ENCODE peak calls at places on chromosomes 6 and 20, in eight cellular contexts. Q, B, E, X, R, G, D and U are unnamed samples.

GRCh38 chr6:152723398-152723797 is 25.7 kb downstream of the MYCT1 start:
- DNase-seq in B (no peak), E (no peak), R (no peak), D (no peak), G (no peak), X (peak), Q (peak), U (no peak)

GRCh38 chr6:46891396-46891795 is 30.3 kb downstream of the ADGRF5 start:
- DNase-seq in B (no peak), G (no peak), R (no peak), E (no peak), D (no peak), Q (no peak), X (no peak), U (no peak)

GRCh38 chr6:699319-699718 is 6.4 kb upstream of the EXOC2 start:
- DNase-seq in X (no peak), B (no peak), Q (peak), E (no peak), G (no peak), R (no peak), D (no peak), U (no peak)

GRCh38 chr6:85866373-85866740 is 223.7 kb upstream of the SYNCRIP start:
- DNase-seq in Q (peak), R (no peak), B (no peak), G (no peak), E (no peak), X (no peak), D (no peak), U (no peak)

GRCh38 chr6:113763883-113764282 is 93.3 kb upstream of the MARCKS start:
- DNase-seq in X (no peak), Q (peak), R (no peak), G (peak), B (no peak), D (peak), E (peak), U (no peak)

GRCh38 chr20:47691632-47692031 is 93.6 kb downstream of the SULF2 start:
- DNase-seq in Q (no peak), D (peak), X (no peak), B (no peak), E (no peak), R (no peak), G (no peak), U (no peak)

GRCh38 chr6:136334465-136334846 is 44.8 kb upstream of the BCLAF1 start:
- DNase-seq in D (no peak), G (no peak), B (no peak), R (no peak), X (no peak), Q (no peak), E (no peak), U (no peak)

GRCh38 chr20:22861231-22861980 is 173.7 kb upstream of the SSTR4 start:
- DNase-seq in X (no peak), B (no peak), D (no peak), R (no peak), Q (peak), G (no peak), E (no peak), U (no peak)

GRCh38 chr6:53151676-53152075 is 3.0 kb upstream of the GCM1 start:
- DNase-seq in E (no peak), D (peak), G (peak), B (no peak), X (no peak), R (no peak), Q (no peak), U (peak)

GRCh38 chr6:11600251-11600650 is 62.7 kb downstream of the TMEM170B start:
- DNase-seq in Q (no peak), R (no peak), G (no peak), X (no peak), E (no peak), D (no peak), B (no peak), U (no peak)